ENCODE peak calls at places on chromosomes 4 and X, in seven cellular contexts. L is mucosa of descending colon; M is IMR-90; D is OCI-LY7; A is kidney tubule cell; O is naive thymus-derived CD4-positive, alpha-beta T cell; S is GOT3. H is an unnamed sample.

GRCh38 chr4:66034671-66035070 is 364.4 kb upstream of the EPHA5 start:
- DNase-seq in A (no peak), M (no peak), O (no peak), S (no peak), L (no peak), D (no peak), H (no peak)

GRCh38 chr4:150297861-150298474 is 219.7 kb downstream of the DCLK2 start:
- DNase-seq in S (no peak), M (peak), D (peak), L (peak), A (peak), O (peak), H (peak)

GRCh38 chr4:6236816-6237390 is 32.7 kb upstream of the WFS1 start:
- DNase-seq in D (no peak), O (no peak), M (no peak), A (no peak), S (no peak), L (no peak), H (no peak)

GRCh38 chr4:63937961-63938360 is 471.3 kb downstream of the TECRL start:
- DNase-seq in S (no peak), M (no peak), L (peak), O (no peak), D (no peak), A (no peak), H (no peak)

GRCh38 chr4:6991249-6991648 is 51.9 kb upstream of the TADA2B start:
- DNase-seq in S (no peak), O (no peak), L (no peak), M (no peak), A (no peak), D (no peak), H (no peak)

GRCh38 chr4:185774815-185775684 is 36.9 kb downstream of the SORBS2 start:
- DNase-seq in M (peak), O (no peak), A (peak), D (no peak), S (no peak), L (peak), H (no peak)

GRCh38 chr4:144646523-144647094 is 653 bp downstream of the HHIP start:
- DNase-seq in A (peak), L (no peak), M (no peak), O (no peak), D (no peak), S (no peak), H (no peak)

GRCh38 chrX:64176876-64177275 is 28.6 kb downstream of the AMER1 start:
- DNase-seq in M (no peak), L (no peak), D (no peak), O (no peak), A (no peak), S (no peak), H (no peak)

GRCh38 chr4:3293410-3294391 is 880 bp downstream of the RGS12 start:
- DNase-seq in L (peak), D (peak), S (no peak), M (no peak), A (no peak), O (peak), H (no peak)

GRCh38 chr4:87093443-87094123 is 126.8 kb downstream of the KLHL8 start:
- DNase-seq in D (peak), M (peak), S (no peak), O (peak), L (peak), A (peak), H (peak)

GRCh38 chrX:13283512-13283911 is 36.3 kb downstream of the ATXN3L start:
- DNase-seq in L (no peak), D (peak), M (no peak), O (no peak), A (peak), S (no peak), H (no peak)

GRCh38 chr4:53816561-53816960 is 225.3 kb upstream of the LNX1 start:
- DNase-seq in L (no peak), M (peak), O (peak), A (no peak), S (no peak), D (no peak), H (no peak)

GRCh38 chr4:1512738-1513660 is 106.8 kb upstream of the NKX1-1 start:
- DNase-seq in S (no peak), A (peak), L (peak), M (no peak), O (peak), D (no peak), H (peak)

GRCh38 chr4:88138561-88138960 is 19.9 kb downstream of the ABCG2 start:
- DNase-seq in O (no peak), A (peak), D (no peak), L (no peak), S (peak), M (peak), H (no peak)

GRCh38 chrX:48090123-48090522 is 18.7 kb upstream of the ZNF630 start:
- DNase-seq in O (no peak), A (no peak), M (no peak), S (no peak), L (no peak), D (no peak), H (no peak)

GRCh38 chrX:1137531-1137930 is 74.9 kb downstream of the CRLF2 start:
- DNase-seq in A (no peak), S (no peak), O (no peak), M (no peak), L (no peak), D (no peak), H (no peak)

GRCh38 chr4:70624226-70624793 is 4.2 kb upstream of the ENAM start:
- DNase-seq in L (no peak), A (no peak), M (no peak), D (no peak), S (no peak), O (no peak), H (no peak)

GRCh38 chr4:152486414-152487389 is 49.2 kb downstream of the FBXW7 start:
- DNase-seq in D (no peak), O (no peak), M (no peak), L (no peak), A (peak), S (no peak), H (no peak)

GRCh38 chr4:188432328-188432727 is 293.1 kb downstream of the TRIML1 start:
- DNase-seq in D (no peak), A (no peak), S (no peak), L (no peak), M (peak), O (no peak), H (no peak)

GRCh38 chr4:11505225-11505971 is 76.7 kb upstream of the HS3ST1 start:
- DNase-seq in S (no peak), A (peak), M (no peak), O (no peak), L (peak), D (no peak), H (no peak)

H was measured in HAP-1.